ENCODE peak calls at places on chromosome 14, in four cellular contexts. One of them, this sample, is unnamed. For H3K36me3, the result is how much of the 10 kb centered on the place peaks cover.

GRCh38 chr14:68598621-68599447 is 194.0 kb downstream of the ZFP36L1 start:
- DNase-seq in gastrocnemius medialis: peak
- DNase-seq in left lung: peak
- DNase-seq in stomach: peak
- DNase-seq in this sample: peak

GRCh38 chr14:68939424-68939892 is 39.6 kb downstream of the ACTN1 start:
- DNase-seq in gastrocnemius medialis: no peak
- DNase-seq in left lung: no peak
- DNase-seq in stomach: no peak
- DNase-seq in this sample: no peak

GRCh38 chr14:63939006-63939270 is 86.1 kb downstream of the SYNE2 start:
- DNase-seq in gastrocnemius medialis: no peak
- DNase-seq in left lung: no peak
- DNase-seq in stomach: no peak
- DNase-seq in this sample: no peak

GRCh38 chr14:68240388-68240787 is 420.8 kb downstream of the RAD51B start:
- DNase-seq in gastrocnemius medialis: no peak
- DNase-seq in left lung: no peak
- DNase-seq in stomach: no peak
- DNase-seq in this sample: no peak

GRCh38 chr14:21240417-21240816 is 28.8 kb downstream of the HNRNPC start:
- DNase-seq in gastrocnemius medialis: no peak
- DNase-seq in left lung: no peak
- DNase-seq in stomach: no peak
- DNase-seq in this sample: no peak

GRCh38 chr14:51929920-51930682 is 59.2 kb upstream of the RTRAF start:
- DNase-seq in gastrocnemius medialis: no peak
- DNase-seq in left lung: no peak
- DNase-seq in stomach: no peak
- DNase-seq in this sample: no peak

GRCh38 chr14:57403521-57403864 is 13.1 kb downstream of the NAA30 start:
- DNase-seq in gastrocnemius medialis: no peak
- DNase-seq in left lung: no peak
- DNase-seq in stomach: no peak
- DNase-seq in this sample: no peak

GRCh38 chr14:24847568-24847967 is 202.4 kb downstream of the STXBP6 start:
- DNase-seq in gastrocnemius medialis: no peak
- DNase-seq in left lung: no peak
- DNase-seq in stomach: no peak
- DNase-seq in this sample: no peak

GRCh38 chr14:69610020-69610858 is 1.2 kb upstream of the SUSD6 start:
- DNase-seq in gastrocnemius medialis: no peak
- DNase-seq in left lung: no peak
- DNase-seq in stomach: no peak
- DNase-seq in this sample: no peak

GRCh38 chr14:70700955-70701354 is 59.2 kb downstream of the TTC9 start:
- DNase-seq in gastrocnemius medialis: no peak
- DNase-seq in left lung: no peak
- DNase-seq in stomach: no peak
- DNase-seq in this sample: no peak

GRCh38 chr14:70644016-70644415 is 2.3 kb downstream of the TTC9 start:
- DNase-seq in gastrocnemius medialis: no peak
- DNase-seq in left lung: no peak
- DNase-seq in stomach: no peak
- DNase-seq in this sample: no peak

GRCh38 chr14:68172216-68172615 is 352.6 kb downstream of the RAD51B start:
- DNase-seq in gastrocnemius medialis: no peak
- DNase-seq in left lung: no peak
- DNase-seq in stomach: no peak
- DNase-seq in this sample: no peak

GRCh38 chr14:89813485-89814080 is 140.9 kb downstream of the EFCAB11 start:
- DNase-seq in gastrocnemius medialis: no peak
- DNase-seq in left lung: no peak
- DNase-seq in stomach: no peak
- DNase-seq in this sample: peak

GRCh38 chr14:77220246-77221017 is 38.8 kb downstream of the TMEM63C start:
- DNase-seq in gastrocnemius medialis: no peak
- DNase-seq in left lung: no peak
- DNase-seq in stomach: no peak
- DNase-seq in this sample: no peak

GRCh38 chr14:27366596-27366995 is 768.8 kb upstream of the NOVA1 start:
- DNase-seq in gastrocnemius medialis: no peak
- DNase-seq in left lung: no peak
- DNase-seq in stomach: no peak
- DNase-seq in this sample: no peak

GRCh38 chr14:23831591-23831990 is 122.0 kb upstream of the DHRS4 start:
- DNase-seq in gastrocnemius medialis: no peak
- DNase-seq in left lung: no peak
- DNase-seq in stomach: no peak
- DNase-seq in this sample: no peak

GRCh38 chr14:101276309-101277091 is 284.8 kb upstream of the DIO3 start:
- DNase-seq in gastrocnemius medialis: no peak
- DNase-seq in left lung: no peak
- DNase-seq in stomach: no peak
- DNase-seq in this sample: no peak

GRCh38 chr14:93892505-93892839 is 34.7 kb upstream of the FAM181A start:
- DNase-seq in gastrocnemius medialis: no peak
- DNase-seq in left lung: no peak
- DNase-seq in stomach: no peak
- DNase-seq in this sample: no peak

GRCh38 chr14:20454359-20454644 is 310 bp downstream of the OSGEP start:
- DNase-seq in gastrocnemius medialis: peak
- DNase-seq in left lung: peak
- DNase-seq in stomach: peak
- DNase-seq in this sample: peak

GRCh38 chr14:69663322-69663686 is 51.9 kb downstream of the SUSD6 start:
- DNase-seq in gastrocnemius medialis: no peak
- DNase-seq in left lung: no peak
- DNase-seq in stomach: no peak
- DNase-seq in this sample: no peak

GRCh38 chr14:20498622-20499021 is 6.7 kb upstream of the RNASE10 start:
- DNase-seq in gastrocnemius medialis: no peak
- DNase-seq in left lung: no peak
- DNase-seq in stomach: no peak
- DNase-seq in this sample: no peak

GRCh38 chr14:72663956-72664650 is 229.8 kb downstream of the DPF3 start:
- DNase-seq in gastrocnemius medialis: no peak
- DNase-seq in left lung: no peak
- DNase-seq in stomach: no peak
- DNase-seq in this sample: no peak

GRCh38 chr14:56310643-56311042 is 192.4 kb downstream of the PELI2 start:
- DNase-seq in gastrocnemius medialis: no peak
- DNase-seq in left lung: no peak
- DNase-seq in stomach: no peak
- DNase-seq in this sample: no peak

GRCh38 chr14:46482200-46482599 is 169.4 kb downstream of the RPL10L start:
- DNase-seq in gastrocnemius medialis: no peak
- DNase-seq in left lung: no peak
- DNase-seq in stomach: no peak
- DNase-seq in this sample: no peak

GRCh38 chr14:50955373-50956043 is 11.2 kb upstream of the PYGL start:
- DNase-seq in gastrocnemius medialis: peak
- DNase-seq in left lung: peak
- DNase-seq in stomach: no peak
- DNase-seq in this sample: peak

GRCh38 chr14:36517242-36518030 is 2.6 kb downstream of the NKX2-1 start:
- DNase-seq in gastrocnemius medialis: no peak
- DNase-seq in left lung: no peak
- DNase-seq in stomach: no peak
- DNase-seq in this sample: no peak

GRCh38 chr14:68656452-68656851 is 136.4 kb downstream of the ZFP36L1 start:
- DNase-seq in gastrocnemius medialis: no peak
- DNase-seq in left lung: no peak
- DNase-seq in stomach: no peak
- DNase-seq in this sample: peak

GRCh38 chr14:55272415-55272786 is 1.2 kb downstream of the FBXO34 start:
- DNase-seq in gastrocnemius medialis: no peak
- DNase-seq in left lung: no peak
- DNase-seq in stomach: no peak
- DNase-seq in this sample: no peak

GRCh38 chr14:105844047-105844630 is 317.8 kb downstream of the TMEM121 start:
- DNase-seq in gastrocnemius medialis: no peak
- DNase-seq in left lung: peak
- DNase-seq in stomach: no peak
- DNase-seq in this sample: no peak

GRCh38 chr14:54818201-54819133 is 84.2 kb downstream of the GCH1 start:
- DNase-seq in gastrocnemius medialis: no peak
- DNase-seq in left lung: no peak
- DNase-seq in stomach: no peak
- DNase-seq in this sample: no peak

GRCh38 chr14:99565383-99565782 is 38.6 kb downstream of the CCDC85C start:
- DNase-seq in gastrocnemius medialis: no peak
- DNase-seq in left lung: no peak
- DNase-seq in stomach: no peak
- DNase-seq in this sample: no peak

GRCh38 chr14:106823552-106823951 is 1297.2 kb downstream of the TMEM121 start:
- DNase-seq in gastrocnemius medialis: no peak
- DNase-seq in left lung: no peak
- DNase-seq in stomach: no peak
- DNase-seq in this sample: no peak

GRCh38 chr14:78243187-78243586 is 73.0 kb downstream of the NRXN3 start:
- DNase-seq in gastrocnemius medialis: no peak
- DNase-seq in left lung: no peak
- DNase-seq in stomach: no peak
- DNase-seq in this sample: no peak
- TF ChIP-seq CTCF in gastrocnemius medialis: no peak
- TF ChIP-seq CTCF in left lung: no peak
- TF ChIP-seq CTCF in stomach: no peak
- TF ChIP-seq CTCF in this sample: no peak

DNA sequence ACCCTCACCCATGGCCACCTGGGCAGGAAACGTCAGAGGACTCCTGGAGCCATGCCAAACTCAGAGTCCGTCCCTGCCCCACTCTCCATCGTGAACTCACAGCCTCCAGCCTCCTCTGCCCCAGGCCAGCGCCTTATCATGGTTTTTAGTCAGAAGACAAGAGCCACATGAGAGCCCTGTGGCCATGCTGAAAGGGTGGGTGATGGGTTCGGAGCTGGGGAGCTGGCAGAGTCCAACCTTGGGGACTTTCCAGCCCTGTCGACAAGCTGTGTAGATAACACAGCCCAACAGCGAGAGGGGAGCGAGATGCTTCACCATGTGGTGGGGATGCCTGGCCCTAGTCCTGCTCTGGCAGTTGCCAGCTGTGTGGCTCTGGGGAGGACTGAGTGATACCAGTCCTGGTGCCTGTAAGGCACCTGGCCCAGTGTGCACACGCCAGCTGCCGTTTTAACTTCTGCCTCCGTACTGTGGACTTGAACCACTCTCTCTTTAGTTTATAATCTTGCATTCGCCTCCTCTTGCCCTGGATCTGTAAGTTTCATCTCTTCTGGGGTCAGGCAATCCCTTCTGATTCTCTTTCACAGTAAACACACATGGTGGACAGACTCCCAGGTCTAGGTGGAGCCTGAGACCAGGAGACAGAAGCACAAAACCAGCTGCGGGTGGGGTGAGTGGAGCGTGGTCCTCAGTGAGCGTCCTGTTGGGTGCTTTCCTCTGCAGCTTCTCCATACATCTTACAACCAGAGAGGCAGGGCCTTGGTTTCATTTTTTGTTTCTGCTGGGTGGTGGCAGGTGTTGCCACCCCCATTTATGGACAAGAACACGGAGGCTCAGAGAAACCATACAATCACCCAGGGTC is 55.3 kb downstream of the RIN3 start:
- DNase-seq in gastrocnemius medialis: no peak
- DNase-seq in left lung: peak
- DNase-seq in stomach: no peak
- DNase-seq in this sample: no peak
- H3K36me3 ChIP-seq in gastrocnemius medialis: under half
- H3K36me3 ChIP-seq in left lung: under half
- H3K36me3 ChIP-seq in stomach: under half
- H3K36me3 ChIP-seq in this sample: under half

GRCh38 chr14:102817942-102818940 is 41.0 kb downstream of the TRAF3 start:
- DNase-seq in gastrocnemius medialis: no peak
- DNase-seq in left lung: no peak
- DNase-seq in stomach: no peak
- DNase-seq in this sample: no peak

GRCh38 chr14:102822311-102822863 is 45.1 kb downstream of the TRAF3 start:
- DNase-seq in gastrocnemius medialis: no peak
- DNase-seq in left lung: no peak
- DNase-seq in stomach: no peak
- DNase-seq in this sample: no peak

GRCh38 chr14:102821252-102821651 is 44.0 kb downstream of the TRAF3 start:
- DNase-seq in gastrocnemius medialis: no peak
- DNase-seq in left lung: no peak
- DNase-seq in stomach: no peak
- DNase-seq in this sample: no peak

GRCh38 chr14:102819176-102819628 is 42.0 kb downstream of the TRAF3 start:
- DNase-seq in gastrocnemius medialis: no peak
- DNase-seq in left lung: no peak
- DNase-seq in stomach: peak
- DNase-seq in this sample: no peak

DNA sequence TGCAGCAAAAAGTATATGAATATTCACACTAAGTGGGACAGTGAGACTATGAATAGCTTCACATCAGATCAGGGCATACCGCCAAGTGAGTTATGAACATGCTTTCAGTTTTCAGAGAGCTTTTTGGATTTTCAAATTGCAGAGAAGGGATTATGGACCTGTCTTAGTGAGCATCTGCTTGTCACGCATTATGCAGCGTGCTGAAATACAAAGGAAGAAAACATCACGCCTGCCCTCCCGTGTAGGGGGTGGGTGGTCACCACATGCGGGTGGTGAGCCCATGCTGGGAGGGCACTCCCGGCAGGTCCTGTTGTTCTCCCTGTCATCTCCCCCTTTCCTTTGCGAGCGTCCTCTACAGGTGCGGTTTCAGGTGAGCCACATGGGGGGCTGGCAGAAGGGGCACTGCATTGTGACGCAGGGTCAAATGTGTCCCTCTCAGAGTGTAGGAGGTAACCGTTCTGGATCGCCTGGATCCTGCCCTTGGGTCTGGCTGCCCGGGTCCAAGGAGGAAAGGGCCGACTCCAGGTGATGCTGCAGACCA is 42.6 kb downstream of the TRAF3 start:
- DNase-seq in gastrocnemius medialis: no peak
- DNase-seq in left lung: no peak
- DNase-seq in stomach: no peak
- DNase-seq in this sample: no peak
- H3K4me3 ChIP-seq in gastrocnemius medialis: no peak
- H3K4me3 ChIP-seq in left lung: no peak
- H3K4me3 ChIP-seq in stomach: no peak
- H3K4me3 ChIP-seq in this sample: no peak

GRCh38 chr14:64951291-64951690 is 8.7 kb upstream of the GPX2 start:
- DNase-seq in gastrocnemius medialis: no peak
- DNase-seq in left lung: no peak
- DNase-seq in stomach: no peak
- DNase-seq in this sample: no peak

GRCh38 chr14:64951724-64952123 is 9.2 kb upstream of the GPX2 start:
- DNase-seq in gastrocnemius medialis: peak
- DNase-seq in left lung: no peak
- DNase-seq in stomach: no peak
- DNase-seq in this sample: no peak

GRCh38 chr14:64953661-64954060 is 11.1 kb upstream of the GPX2 start:
- DNase-seq in gastrocnemius medialis: no peak
- DNase-seq in left lung: no peak
- DNase-seq in stomach: no peak
- DNase-seq in this sample: no peak

GRCh38 chr14:64953310-64953654 is 10.7 kb upstream of the GPX2 start:
- DNase-seq in gastrocnemius medialis: no peak
- DNase-seq in left lung: no peak
- DNase-seq in stomach: no peak
- DNase-seq in this sample: no peak

GRCh38 chr14:64952598-64953309 is 10.2 kb upstream of the GPX2 start:
- DNase-seq in gastrocnemius medialis: no peak
- DNase-seq in left lung: no peak
- DNase-seq in stomach: no peak
- DNase-seq in this sample: no peak
- TF ChIP-seq CTCF in gastrocnemius medialis: no peak
- TF ChIP-seq CTCF in left lung: no peak
- TF ChIP-seq CTCF in stomach: no peak
- TF ChIP-seq CTCF in this sample: no peak

This sample was measured in ascending aorta.